ENCODE peak calls at places on chromosomes 12 and 14, in five cellular contexts. O is gastrocnemius medialis; G is dorsolateral prefrontal cortex; P is psoas muscle; J is CD8-positive, alpha-beta T cell. W is an unnamed sample.

GRCh38 chr14:92692822-92693226 is 55.6 kb downstream of the LGMN start:
- DNase-seq in G (no peak), O (no peak), J (peak; percentile 69), P (peak; percentile 46), W (no peak)

GRCh38 chr14:26290007-26290530 is 307.8 kb downstream of the NOVA1 start:
- DNase-seq in P (no peak), G (no peak), O (no peak), J (no peak), W (no peak)

GRCh38 chr12:104888456-104888855 is 69.6 kb downstream of the SLC41A2 start:
- DNase-seq in G (no peak), P (no peak), J (no peak), O (no peak), W (no peak)

GRCh38 chr12:41869432-41869831 is 275.2 kb downstream of the GXYLT1 start:
- DNase-seq in J (no peak), G (no peak), P (no peak), O (no peak), W (no peak)

GRCh38 chr12:110744176-110744575 is 1.5 kb upstream of the PPP1CC start:
- DNase-seq in O (no peak), P (no peak), G (peak; percentile 59), J (no peak), W (no peak)

GRCh38 chr12:92411687-92412086 is 266.0 kb upstream of the BTG1 start:
- DNase-seq in O (peak; percentile 43), P (no peak), J (no peak), G (no peak), W (no peak)

GRCh38 chr14:20602583-20602982 is 11.4 kb upstream of the RNASE12 start:
- DNase-seq in J (no peak), O (no peak), P (no peak), G (no peak), W (no peak)

GRCh38 chr12:27969011-27969900 is 3.3 kb downstream of the PTHLH start:
- DNase-seq in O (no peak), G (no peak), J (no peak), P (peak; percentile 23), W (no peak)

GRCh38 chr12:105967038-105967776 is 171.5 kb downstream of the NUAK1 start:
- DNase-seq in J (no peak), G (no peak), P (no peak), O (no peak), W (no peak)

GRCh38 chr12:122827258-122827657 is 8.0 kb upstream of the HIP1R start:
- DNase-seq in J (no peak), P (no peak), G (no peak), O (no peak), W (no peak)

GRCh38 chr12:38390968-38391367 is 74.4 kb downstream of the ALG10B start:
- DNase-seq in P (no peak), G (no peak), O (no peak), J (no peak), W (no peak)

GRCh38 chr12:40688085-40688725 is 4.0 kb upstream of the CNTN1 start:
- DNase-seq in O (no peak), P (no peak), J (no peak), G (no peak), W (no peak)

GRCh38 chr12:96103067-96103650 is 67.8 kb upstream of the LTA4H start:
- DNase-seq in G (no peak), P (no peak), O (no peak), J (no peak), W (no peak)

DNA sequence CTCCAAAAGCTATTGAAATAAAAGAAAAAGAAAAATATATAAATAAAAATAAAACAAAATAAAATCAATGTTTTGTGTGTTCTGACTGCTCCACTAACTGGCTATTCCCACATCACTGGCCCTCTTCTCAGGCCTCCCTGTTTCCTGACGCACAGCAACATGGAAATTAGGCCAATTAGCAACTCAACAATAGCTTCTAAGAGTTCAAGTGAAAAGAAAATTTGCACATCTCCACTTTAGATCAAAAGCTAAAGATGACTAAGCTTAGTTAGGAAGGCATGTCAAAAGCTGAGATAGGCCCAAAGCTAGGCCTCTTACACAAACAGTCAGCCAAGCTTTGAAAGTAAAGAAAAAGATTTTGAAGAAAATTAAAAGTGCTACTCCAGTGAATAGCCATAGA is 200.8 kb downstream of the DUSP6 start:
- DNase-seq in G (no peak), P (no peak), O (no peak), J (no peak), W (no peak)
- H3K27ac ChIP-seq in G (no peak overlapping the region), P (no peak overlapping the region), O (no peak overlapping the region), J (no peak overlapping the region), W (no peak overlapping the region)

DNA sequence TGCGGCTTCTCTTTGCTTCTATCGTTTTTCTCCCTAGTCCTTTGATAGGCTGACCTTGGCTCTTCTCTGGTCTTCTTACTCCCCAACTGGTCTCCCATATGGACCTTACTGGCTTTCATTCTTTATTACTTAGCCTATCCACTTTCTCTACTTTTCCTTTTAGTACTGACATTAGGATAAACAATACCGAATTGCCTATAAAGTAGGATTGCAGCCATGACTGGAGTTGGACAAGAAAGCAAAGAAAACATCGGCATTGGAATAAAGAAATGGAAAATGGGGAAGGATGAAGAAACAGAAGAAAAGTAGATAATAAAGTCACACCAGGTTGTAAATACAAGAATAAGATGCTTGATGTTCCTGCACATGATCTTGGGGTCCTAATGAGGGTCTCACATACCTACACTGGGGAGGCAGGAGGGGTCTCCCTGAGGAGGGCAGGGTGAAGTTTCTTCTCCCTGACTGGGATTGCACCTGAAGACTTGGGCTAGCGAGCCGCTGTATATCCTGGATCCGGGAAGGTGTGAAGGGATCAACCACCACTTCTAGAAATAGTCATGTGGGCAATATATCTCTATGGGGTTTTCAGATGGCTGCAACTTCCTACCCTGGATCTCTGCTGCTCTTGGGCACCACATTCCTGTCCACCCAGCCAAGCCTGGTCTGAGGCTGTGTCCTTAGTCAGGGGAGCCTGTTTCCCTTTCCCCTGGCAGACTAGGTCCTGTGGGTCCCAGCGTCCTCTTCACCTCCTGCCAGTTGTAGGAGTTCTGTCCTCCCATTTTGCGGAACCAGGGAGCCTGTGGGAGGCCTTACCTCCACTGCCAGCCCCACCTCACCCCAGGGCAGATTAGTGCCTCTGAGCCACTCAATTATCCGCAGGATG is 13.1 kb downstream of the NKX2-1 start:
- DNase-seq in P (no peak), O (no peak), J (no peak), G (no peak), W (no peak)
- H3K27me3 ChIP-seq in P (peaks cover 55% of the 10 kb centered on the region), O (peaks cover 97% of the 10 kb centered on the region), J (peaks cover 35% of the 10 kb centered on the region), G (peaks cover 99% of the 10 kb centered on the region), W (peaks cover 4% of the 10 kb centered on the region)

DNA sequence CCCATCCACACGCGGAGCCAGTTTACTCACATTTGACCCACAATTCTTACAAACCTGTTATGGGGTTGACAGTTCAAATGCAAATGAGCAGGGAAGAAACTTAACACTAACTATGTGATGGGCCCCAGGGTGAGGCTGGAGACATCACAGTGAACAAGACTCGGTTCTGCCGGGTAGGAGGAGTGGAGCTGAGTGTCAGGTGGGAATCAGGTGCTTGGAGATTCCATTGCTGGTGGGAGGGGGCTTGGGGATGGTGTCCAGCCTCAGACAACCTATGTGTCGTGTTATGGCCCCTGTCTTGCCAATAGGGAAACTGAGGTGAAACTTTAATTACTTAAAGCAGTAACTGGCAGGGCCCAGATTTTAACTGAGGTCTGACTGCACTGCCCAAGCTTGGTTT is 41.9 kb downstream of the BEGAIN start:
- DNase-seq in P (no peak), G (no peak), J (no peak), O (no peak), W (no peak)
- H3K27ac ChIP-seq in P (no peak overlapping the region), G (no peak overlapping the region), J (no peak overlapping the region), O (no peak overlapping the region), W (peak overlapping the region; percentile 68)

DNA sequence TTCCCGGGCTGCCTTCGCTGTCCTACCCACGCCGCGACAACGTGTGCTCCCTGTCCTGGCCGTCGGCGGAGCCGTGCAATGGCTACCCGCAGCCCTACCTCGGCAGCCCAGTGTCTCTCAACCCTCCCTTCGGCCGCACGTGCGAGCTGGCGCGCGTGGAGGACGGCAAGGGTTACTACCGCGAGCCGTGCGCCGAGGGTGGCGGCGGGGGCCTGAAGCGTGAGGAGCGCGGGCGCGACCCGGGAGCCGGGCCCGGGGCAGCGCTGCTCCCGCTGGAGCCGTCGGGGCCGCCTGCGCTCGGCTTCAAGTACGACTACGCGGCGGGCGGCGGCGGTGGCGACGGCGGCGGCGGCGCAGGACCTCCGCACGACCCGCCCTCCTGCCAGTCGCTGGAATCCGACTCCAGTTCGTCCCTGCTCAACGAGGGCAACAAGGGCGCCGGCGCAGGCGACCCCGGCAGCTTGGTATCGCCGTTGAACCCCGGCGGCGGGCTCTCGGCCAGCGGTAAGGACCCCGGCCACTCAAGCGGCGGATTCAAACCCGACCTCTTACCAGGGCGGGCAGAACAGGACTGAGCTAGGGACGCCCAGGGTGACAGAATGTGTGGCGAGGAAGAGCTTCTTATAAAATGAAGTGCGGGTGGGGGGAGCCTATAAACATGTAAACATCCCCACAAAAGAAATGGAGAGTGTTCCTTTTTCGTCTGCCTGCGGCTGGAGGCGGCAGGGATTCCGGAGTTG is 503 bp downstream of the HOXC12 start:
- DNase-seq in O (no peak), P (no peak), G (no peak), J (no peak), W (no peak)
- H3K27me3 ChIP-seq in O (peaks cover 100% of the 10 kb centered on the region), P (peaks cover 65% of the 10 kb centered on the region), G (peaks cover 100% of the 10 kb centered on the region), J (peaks cover 90% of the 10 kb centered on the region), W (peaks cover 10% of the 10 kb centered on the region)

DNA sequence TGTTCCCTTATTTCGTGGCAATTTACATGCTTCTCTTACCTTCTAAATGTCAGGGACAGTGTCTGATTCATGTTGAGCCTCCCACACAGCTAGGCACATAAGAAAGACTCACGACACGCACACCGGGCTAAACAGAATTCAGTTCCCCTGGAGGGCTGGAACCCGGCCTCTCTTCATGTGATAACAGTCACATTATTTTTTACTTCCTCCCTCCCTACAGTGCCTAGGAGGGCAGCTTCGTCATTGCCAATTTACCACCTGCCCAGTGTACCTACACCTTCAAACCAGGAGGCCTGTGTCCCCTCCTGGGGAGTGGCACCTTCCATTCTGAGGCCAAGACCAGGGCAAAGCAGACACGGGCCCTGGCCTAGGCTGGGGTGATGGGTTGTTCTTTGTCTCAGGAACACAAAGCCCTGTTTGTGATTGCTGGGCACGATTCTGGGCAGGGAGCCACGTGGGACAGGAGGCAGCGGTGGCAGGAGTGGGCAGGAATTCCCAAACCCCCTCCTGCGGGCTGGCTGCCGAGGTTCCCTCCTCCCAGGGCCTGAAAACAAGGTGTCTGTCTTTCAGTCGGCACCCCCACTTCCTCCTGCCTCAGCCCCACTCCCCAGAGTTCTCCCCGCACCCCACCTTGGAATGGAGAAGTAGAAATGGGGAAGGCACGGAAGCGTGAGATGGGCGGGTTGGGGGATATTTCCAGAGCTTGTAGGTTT is 6.8 kb upstream of the RASAL1 start:
- DNase-seq in G (peak; percentile 93), J (no peak), P (no peak), O (peak; percentile 35), W (no peak)
- H3K27ac ChIP-seq in G (peak overlapping the region; percentile 94), J (no peak overlapping the region), P (no peak overlapping the region), O (no peak overlapping the region), W (peak overlapping the region; percentile 33)

DNA sequence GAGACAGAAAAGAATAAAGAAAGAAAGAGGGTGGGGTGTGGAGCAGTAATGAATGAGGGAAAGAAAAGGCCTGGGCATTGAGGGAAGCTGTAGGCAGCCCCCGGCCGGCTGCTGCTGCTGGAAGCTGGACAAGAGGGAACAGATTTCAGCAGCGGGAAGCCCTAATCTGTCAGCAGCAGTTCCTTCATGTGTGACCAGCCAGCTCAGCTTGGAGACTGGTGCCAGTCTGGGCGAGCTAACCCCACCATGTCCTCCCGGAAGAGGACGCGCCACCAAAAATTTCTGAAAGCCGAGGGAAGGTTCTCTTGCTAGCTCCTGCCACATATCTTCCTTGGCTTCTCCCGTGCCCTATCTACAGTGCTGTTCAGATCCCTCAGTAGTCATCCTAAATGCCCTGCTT is 236.8 kb downstream of the GRIN2B start:
- DNase-seq in P (no peak), J (no peak), O (no peak), G (peak; percentile 10), W (no peak)
- H3K27me3 ChIP-seq in P (no peaks in the 10 kb centered on the region), J (no peaks in the 10 kb centered on the region), O (no peaks in the 10 kb centered on the region), G (no peaks in the 10 kb centered on the region), W (no peaks in the 10 kb centered on the region)

GRCh38 chr12:119684730-119685129 is 16.8 kb downstream of the PRKAB1 start:
- DNase-seq in P (no peak), O (no peak), J (no peak), G (no peak), W (no peak)
- H3K27ac ChIP-seq in P (no peak overlapping the region), O (peak overlapping the region; percentile 7), J (no peak overlapping the region), G (no peak overlapping the region), W (no peak overlapping the region)

W was measured in esophagus muscularis mucosa.